ENCODE peak calls at places on chromosomes 7 and 10, in seven cellular contexts. U, S, O, H, M, I and N are unnamed samples.

GRCh38 chr10:60739581-60739980 is 38.7 kb upstream of the CDK1 start:
- DNase-seq in U (peak), S (no peak), O (no peak), H (no peak), M (no peak), I (no peak), N (no peak)

GRCh38 chr10:7789390-7789789 is 1.4 kb downstream of the ATP5F1C start:
- DNase-seq in U (peak), S (no peak), O (no peak), H (peak), M (no peak), I (no peak), N (no peak)

GRCh38 chr10:61621538-61622150 is 41.1 kb upstream of the CABCOCO1 start:
- DNase-seq in U (peak), S (no peak), O (no peak), H (no peak), M (no peak), I (no peak), N (peak)

GRCh38 chr7:111408726-111409125 is 153.6 kb downstream of the IMMP2L start:
- DNase-seq in U (no peak), S (no peak), O (no peak), H (no peak), M (no peak), I (peak), N (no peak)

GRCh38 chr7:77797734-77798393 is 370 bp downstream of the TMEM60 start:
- DNase-seq in U (peak), S (no peak), O (no peak), H (peak), M (no peak), I (peak), N (peak)

GRCh38 chr10:63627881-63628296 is 106.7 kb downstream of the REEP3 start:
- DNase-seq in U (peak), S (no peak), O (no peak), H (no peak), M (no peak), I (no peak), N (no peak)

GRCh38 chr7:30389793-30390192 is 88.8 kb downstream of the NOD1 start:
- DNase-seq in U (no peak), S (no peak), O (no peak), H (no peak), M (no peak), I (no peak), N (no peak)

GRCh38 chr7:148058092-148058491 is 532.5 kb upstream of the C7orf33 start:
- DNase-seq in U (no peak), S (no peak), O (no peak), H (no peak), M (no peak), I (no peak), N (no peak)

GRCh38 chr10:131148270-131148669 is 163.3 kb downstream of the TCERG1L start:
- DNase-seq in U (no peak), S (no peak), O (no peak), H (no peak), M (no peak), I (no peak), N (no peak)

GRCh38 chr7:139089118-139089517 is 20.4 kb downstream of the ZC3HAV1 start:
- DNase-seq in U (no peak), S (no peak), O (no peak), H (no peak), M (no peak), I (no peak), N (no peak)

GRCh38 chr7:20417260-20417659 is 86.6 kb downstream of the ITGB8 start:
- DNase-seq in U (no peak), S (no peak), O (no peak), H (no peak), M (no peak), I (no peak), N (no peak)

GRCh38 chr7:139328375-139328774 is 12.8 kb upstream of the FMC1 start:
- DNase-seq in U (peak), S (no peak), O (no peak), H (peak), M (no peak), I (no peak), N (no peak)

GRCh38 chr10:107553470-107553869 is 389.0 kb upstream of the SORCS1 start:
- DNase-seq in U (peak), S (no peak), O (no peak), H (peak), M (no peak), I (no peak), N (no peak)

GRCh38 chr7:137592232-137592896 is 248.8 kb upstream of the PTN start:
- DNase-seq in U (peak), S (peak), O (peak), H (peak), M (peak), I (peak), N (peak)

GRCh38 chr10:14748471-14748870 is 26.2 kb downstream of the FAM107B start:
- DNase-seq in U (peak), S (no peak), O (no peak), H (no peak), M (no peak), I (no peak), N (no peak)

GRCh38 chr10:6669269-6669859 is 89.3 kb upstream of the PRKCQ start:
- DNase-seq in U (peak), S (peak), O (peak), H (peak), M (peak), I (peak), N (peak)

GRCh38 chr10:14578060-14578952 is 196.4 kb downstream of the FAM107B start:
- DNase-seq in U (peak), S (peak), O (peak), H (peak), M (no peak), I (no peak), N (no peak)

GRCh38 chr10:91378061-91378460 is 32.1 kb upstream of the HECTD2 start:
- DNase-seq in U (peak), S (no peak), O (no peak), H (peak), M (no peak), I (no peak), N (no peak)

GRCh38 chr7:99132922-99133321 is 11.0 kb downstream of the SMURF1 start:
- DNase-seq in U (peak), S (no peak), O (no peak), H (peak), M (no peak), I (no peak), N (no peak)

GRCh38 chr10:126504051-126504760 is 115.9 kb upstream of the ADAM12 start:
- DNase-seq in U (peak), S (peak), O (peak), H (peak), M (peak), I (peak), N (peak)

GRCh38 chr10:128875030-128875744 is 591.9 kb upstream of the MGMT start:
- DNase-seq in U (peak), S (no peak), O (no peak), H (peak), M (no peak), I (no peak), N (no peak)

GRCh38 chr10:48390933-48391845 is 84.7 kb downstream of the MAPK8 start:
- DNase-seq in U (peak), S (no peak), O (no peak), H (peak), M (peak), I (peak), N (no peak)

GRCh38 chr7:34064511-34065158 is 159.3 kb downstream of the BMPER start:
- DNase-seq in U (no peak), S (no peak), O (no peak), H (no peak), M (no peak), I (no peak), N (no peak)

GRCh38 chr7:11540271-11540761 is 291.7 kb downstream of the THSD7A start:
- DNase-seq in U (peak), S (no peak), O (peak), H (peak), M (peak), I (no peak), N (no peak)

GRCh38 chr10:16497911-16498310 is 23.8 kb downstream of the C1QL3 start:
- DNase-seq in U (no peak), S (no peak), O (no peak), H (no peak), M (no peak), I (no peak), N (peak)

GRCh38 chr10:7046615-7047014 is 364.2 kb downstream of the SFMBT2 start:
- DNase-seq in U (no peak), S (no peak), O (no peak), H (no peak), M (no peak), I (peak), N (no peak)

GRCh38 chr10:63683223-63683622 is 162.0 kb downstream of the REEP3 start:
- DNase-seq in U (no peak), S (no peak), O (no peak), H (no peak), M (no peak), I (no peak), N (no peak)

GRCh38 chr10:103806376-103807320 is 48.7 kb downstream of the SH3PXD2A start:
- DNase-seq in U (no peak), S (no peak), O (no peak), H (no peak), M (no peak), I (no peak), N (no peak)

GRCh38 chr10:121099601-121100000 is 248.4 kb downstream of the WDR11 start:
- DNase-seq in U (no peak), S (no peak), O (no peak), H (no peak), M (no peak), I (no peak), N (peak)

GRCh38 chr7:128932862-128933821 is 4.6 kb upstream of the IRF5 start:
- DNase-seq in U (no peak), S (no peak), O (no peak), H (no peak), M (no peak), I (peak), N (no peak)

GRCh38 chr7:98209166-98209920 is 1.9 kb upstream of the BHLHA15 start:
- DNase-seq in U (no peak), S (no peak), O (no peak), H (no peak), M (no peak), I (no peak), N (no peak)

GRCh38 chr10:89795840-89796239 is 94.5 kb downstream of the KIF20B start:
- DNase-seq in U (no peak), S (no peak), O (no peak), H (no peak), M (no peak), I (no peak), N (no peak)

GRCh38 chr7:50607524-50608125 is 42.4 kb upstream of the DDC start:
- DNase-seq in U (no peak), S (no peak), O (no peak), H (peak), M (no peak), I (no peak), N (no peak)

GRCh38 chr7:79420464-79420863 is 33.0 kb downstream of the MAGI2 start:
- DNase-seq in U (peak), S (no peak), O (peak), H (peak), M (no peak), I (no peak), N (no peak)

GRCh38 chr7:89837515-89837914 is 316.8 kb upstream of the STEAP1 start:
- DNase-seq in U (peak), S (no peak), O (no peak), H (peak), M (no peak), I (no peak), N (peak)

GRCh38 chr10:119302172-119302571 is 94.8 kb downstream of the GRK5 start:
- DNase-seq in U (no peak), S (no peak), O (no peak), H (no peak), M (no peak), I (no peak), N (no peak)

GRCh38 chr10:3347413-3348147 is 175.0 kb upstream of the PITRM1 start:
- DNase-seq in U (no peak), S (no peak), O (no peak), H (no peak), M (no peak), I (no peak), N (no peak)

GRCh38 chr7:27079234-27079975 is 16.4 kb downstream of the HOXA1 start:
- DNase-seq in U (peak), S (no peak), O (no peak), H (peak), M (no peak), I (peak), N (no peak)

GRCh38 chr7:20440472-20441105 is 109.9 kb downstream of the ITGB8 start:
- DNase-seq in U (peak), S (peak), O (peak), H (peak), M (peak), I (no peak), N (peak)

GRCh38 chr10:1377756-1378397 is 321.7 kb downstream of the WDR37 start:
- DNase-seq in U (no peak), S (no peak), O (no peak), H (no peak), M (no peak), I (no peak), N (no peak)

GRCh38 chr10:1379601-1380000 is 323.4 kb downstream of the WDR37 start:
- DNase-seq in U (no peak), S (peak), O (no peak), H (no peak), M (no peak), I (no peak), N (peak)

GRCh38 chr10:1378473-1378872 is 322.3 kb downstream of the WDR37 start:
- DNase-seq in U (no peak), S (no peak), O (no peak), H (no peak), M (no peak), I (no peak), N (no peak)

GRCh38 chr10:1381339-1381738 is 325.2 kb downstream of the WDR37 start:
- DNase-seq in U (no peak), S (no peak), O (no peak), H (no peak), M (no peak), I (no peak), N (no peak)

GRCh38 chr10:1380075-1380793 is 324.0 kb downstream of the WDR37 start:
- DNase-seq in U (no peak), S (no peak), O (no peak), H (no peak), M (no peak), I (no peak), N (peak)
- TF ChIP-seq EZH2 in U (no peak), S (no peak), O (no peak), H (no peak), M (no peak), I (no peak), N (no peak)

GRCh38 chr10:94630017-94630688 is 53.4 kb upstream of the CYP2C18 start:
- DNase-seq in U (peak), S (peak), O (peak), H (peak), M (peak), I (peak), N (peak)
- TF ChIP-seq EZH2phosphoT487 in U (no peak), S (no peak), O (no peak), H (no peak), M (no peak), I (no peak), N (no peak)

DNA sequence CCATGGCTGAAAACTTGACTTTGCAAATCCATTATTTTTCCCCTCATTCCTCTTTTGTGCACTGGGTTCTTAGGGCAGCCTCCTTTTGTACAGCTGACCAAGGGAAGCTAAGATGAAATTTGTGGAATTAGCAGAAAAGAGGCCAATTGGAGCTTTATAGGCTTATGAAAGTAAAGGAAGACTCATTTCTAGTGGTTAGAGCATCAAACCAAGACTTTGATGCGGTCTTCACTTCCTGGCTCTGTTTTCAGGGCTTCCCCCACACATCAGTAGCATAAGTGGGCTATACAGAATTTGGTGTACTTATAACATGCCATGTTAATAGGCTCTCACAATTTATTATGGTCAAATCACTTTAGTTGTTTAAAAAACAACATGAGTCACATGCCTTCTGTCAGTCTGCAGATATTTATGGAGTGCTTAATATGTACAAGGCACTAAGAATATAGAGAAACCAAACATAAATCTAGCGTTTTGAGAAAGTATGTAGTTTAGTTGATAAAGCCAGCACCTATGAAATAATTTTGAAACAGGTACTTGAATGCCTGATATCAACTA is 5.7 kb downstream of the AUTS2 start:
- DNase-seq in U (no peak), S (no peak), O (no peak), H (no peak), M (no peak), I (no peak), N (no peak)
- TF ChIP-seq EZH2 in U (no peak), S (no peak), O (no peak), H (no peak), M (no peak), I (no peak), N (no peak)

GRCh38 chr7:66952343-66953043 is 31.5 kb downstream of the TMEM248 start:
- DNase-seq in U (peak), S (no peak), O (peak), H (peak), M (peak), I (no peak), N (no peak)
- TF ChIP-seq EZH2phosphoT487 in U (no peak), S (no peak), O (no peak), H (no peak), M (no peak), I (no peak), N (no peak)

DNA sequence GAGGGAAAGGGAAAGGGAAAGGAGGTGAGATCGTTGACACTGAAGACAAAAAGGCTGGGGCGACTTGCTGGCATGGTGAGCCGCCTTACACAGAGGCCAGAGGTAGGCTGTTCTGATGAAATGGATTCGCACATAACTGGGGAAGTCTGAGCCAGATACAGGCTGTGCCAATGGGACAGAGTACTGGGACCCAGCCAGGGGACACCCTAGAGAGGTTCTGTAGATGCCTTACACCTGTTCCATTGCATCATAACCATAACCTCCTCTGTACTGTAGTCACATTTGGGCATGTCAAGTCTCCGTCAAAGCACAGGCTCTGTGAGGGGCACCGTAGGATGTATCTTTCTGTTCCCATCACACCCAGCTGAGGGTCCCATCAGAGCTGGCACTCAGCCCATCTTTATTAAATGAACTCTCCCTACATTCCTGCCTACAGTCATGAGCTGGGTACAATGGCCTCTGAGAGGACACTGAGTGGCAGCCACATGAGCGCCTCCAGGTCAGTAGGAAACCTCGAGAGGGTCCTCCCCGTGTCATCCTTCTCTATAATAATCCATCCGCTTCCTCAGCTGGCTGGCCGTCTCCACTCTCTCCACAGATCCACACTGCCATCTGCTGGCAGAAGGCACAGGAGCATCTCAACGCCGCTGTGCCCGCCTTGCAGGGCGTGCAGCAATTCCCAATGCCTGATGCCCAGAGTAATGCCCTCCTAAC is 71.2 kb downstream of the XPNPEP1 start:
- DNase-seq in U (peak), S (peak), O (peak), H (peak), M (peak), I (peak), N (peak)
- TF ChIP-seq EZH2 in U (no peak), S (no peak), O (no peak), H (no peak), M (no peak), I (no peak), N (no peak)

DNA sequence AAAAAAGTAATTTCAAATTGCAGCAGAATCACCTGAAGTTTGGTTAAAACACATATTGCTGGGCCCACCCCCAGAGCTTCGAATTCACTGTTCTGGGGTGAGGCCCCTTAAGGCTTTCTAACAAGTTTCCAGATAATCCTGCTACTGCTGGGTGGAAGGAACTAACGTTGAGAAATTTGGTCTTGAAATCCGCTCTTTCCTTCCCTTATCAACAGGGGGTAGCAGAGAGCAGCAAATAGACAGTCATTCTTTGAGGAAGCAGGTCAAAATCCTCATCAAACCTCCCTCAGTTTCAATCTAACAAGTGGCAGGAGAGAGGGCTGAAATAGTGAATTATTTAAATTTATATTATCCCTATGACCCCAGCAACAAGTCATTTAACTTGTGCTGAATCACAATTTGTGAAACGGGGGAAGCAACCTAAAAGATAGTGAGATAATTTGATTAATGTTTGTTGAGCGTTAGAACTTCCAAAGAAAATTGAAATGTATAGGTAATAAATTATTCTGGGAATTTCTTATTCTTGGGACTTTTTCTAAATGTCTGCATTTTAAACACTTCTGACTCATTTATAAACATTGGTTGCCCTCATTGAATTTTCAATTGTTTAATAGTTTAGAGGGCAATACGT is 21.7 kb upstream of the MALSU1 start:
- DNase-seq in U (peak), S (peak), O (peak), H (peak), M (peak), I (peak), N (peak)
- TF ChIP-seq EZH2phosphoT487 in U (no peak), S (no peak), O (no peak), H (no peak), M (no peak), I (no peak), N (no peak)

GRCh38 chr7:1668486-1668931 is 1.6 kb upstream of the ELFN1 start:
- DNase-seq in U (no peak), S (peak), O (peak), H (no peak), M (no peak), I (no peak), N (peak)
- TF ChIP-seq EZH2 in U (no peak), S (no peak), O (no peak), H (no peak), M (no peak), I (no peak), N (no peak)